ENCODE peak calls at places on chromosomes 7 and 10, in six cellular contexts. Y is heart right ventricle, L is upper lobe of left lung, E is HAP-1, A is stomach, U is prostate gland. N is an unnamed sample. For H3K27me3, the result is how much of the 10 kb centered on the place peaks cover.

GRCh38 chr7:104231054-104232046 is 23.5 kb upstream of the ORC5 start:
- DNase-seq in Y (peak), L (no peak), E (peak), A (peak), U (peak), N (peak)

GRCh38 chr10:44051584-44052385 is 333.1 kb downstream of the CXCL12 start:
- DNase-seq in Y (no peak), L (no peak), E (no peak), A (no peak), U (no peak), N (peak)

GRCh38 chr10:120465138-120465537 is 8.1 kb downstream of the PLPP4 start:
- DNase-seq in Y (no peak), L (no peak), E (no peak), A (no peak), U (no peak), N (no peak)

GRCh38 chr10:35331894-35332640 is 4.2 kb upstream of the CCNY start:
- DNase-seq in Y (no peak), L (peak), E (no peak), A (no peak), U (no peak), N (peak)

GRCh38 chr7:75667938-75668337 is 70.8 kb downstream of the HIP1 start:
- DNase-seq in Y (no peak), L (no peak), E (no peak), A (no peak), U (no peak), N (no peak)

GRCh38 chr10:102778781-102779180 is 35.0 kb downstream of the WBP1L start:
- DNase-seq in Y (no peak), L (no peak), E (no peak), A (no peak), U (no peak), N (peak)

GRCh38 chr7:148153611-148154010 is 437.0 kb upstream of the C7orf33 start:
- DNase-seq in Y (peak), L (peak), E (no peak), A (peak), U (peak), N (no peak)

GRCh38 chr7:405489-406211 is 114.0 kb downstream of the PDGFA start:
- DNase-seq in Y (no peak), L (peak), E (no peak), A (peak), U (no peak), N (no peak)

GRCh38 chr10:124653811-124654651 is 90.1 kb downstream of the FAM53B start:
- DNase-seq in Y (peak), L (no peak), E (no peak), A (peak), U (peak), N (peak)

GRCh38 chr7:92303761-92304160 is 58.0 kb downstream of the ANKIB1 start:
- DNase-seq in Y (no peak), L (no peak), E (no peak), A (no peak), U (no peak), N (no peak)

GRCh38 chr10:119750391-119751230 is 24.8 kb downstream of the INPP5F start:
- DNase-seq in Y (peak), L (peak), E (peak), A (peak), U (peak), N (peak)

GRCh38 chr7:78568690-78569089 is 770.1 kb downstream of the PHTF2 start:
- DNase-seq in Y (no peak), L (no peak), E (no peak), A (no peak), U (no peak), N (no peak)

GRCh38 chr7:2371329-2371728 is 16.7 kb downstream of the EIF3B start:
- DNase-seq in Y (no peak), L (no peak), E (no peak), A (no peak), U (no peak), N (no peak)

GRCh38 chr10:98910048-98910447 is 325.6 kb downstream of the HPSE2 start:
- DNase-seq in Y (no peak), L (no peak), E (no peak), A (no peak), U (no peak), N (no peak)

GRCh38 chr7:98617051-98617959 is at the start of gene NPTX2:
- DNase-seq in Y (peak), L (no peak), E (no peak), A (no peak), U (peak), N (no peak)

GRCh38 chr10:18345308-18345707 is 205.1 kb downstream of the CACNB2 start:
- DNase-seq in Y (no peak), L (no peak), E (no peak), A (no peak), U (no peak), N (no peak)

GRCh38 chr7:154482863-154483262 is 430.7 kb downstream of the DPP6 start:
- DNase-seq in Y (no peak), L (no peak), E (no peak), A (no peak), U (no peak), N (no peak)

GRCh38 chr7:80393786-80394185 is 118.1 kb downstream of the GNAT3 start:
- DNase-seq in Y (no peak), L (no peak), E (no peak), A (no peak), U (no peak), N (no peak)

GRCh38 chr7:140596751-140597424 is 43.7 kb downstream of the DENND2A start:
- DNase-seq in Y (no peak), L (no peak), E (peak), A (no peak), U (no peak), N (no peak)

GRCh38 chr7:76333388-76334101 is 25.2 kb downstream of the YWHAG start:
- DNase-seq in Y (peak), L (peak), E (no peak), A (peak), U (no peak), N (no peak)

GRCh38 chr7:5417106-5418071 is 6.2 kb downstream of the TNRC18 start:
- DNase-seq in Y (no peak), L (no peak), E (no peak), A (peak), U (no peak), N (no peak)

GRCh38 chr10:37654466-37654865 is 202.9 kb downstream of the ZNF248 start:
- DNase-seq in Y (no peak), L (no peak), E (no peak), A (no peak), U (no peak), N (no peak)

GRCh38 chr7:106284516-106285050 is at the start of gene NAMPT:
- DNase-seq in Y (peak), L (peak), E (peak), A (peak), U (peak), N (no peak)

GRCh38 chr7:157660971-157661610 is 324.3 kb downstream of the DNAJB6 start:
- DNase-seq in Y (no peak), L (no peak), E (no peak), A (no peak), U (no peak), N (no peak)

GRCh38 chr7:113968713-113969112 is 49.9 kb upstream of the PPP1R3A start:
- DNase-seq in Y (no peak), L (no peak), E (no peak), A (no peak), U (no peak), N (no peak)

GRCh38 chr10:16612148-16612742 is 90.6 kb upstream of the C1QL3 start:
- DNase-seq in Y (no peak), L (no peak), E (no peak), A (no peak), U (no peak), N (peak)

GRCh38 chr7:158442260-158442659 is 145.4 kb downstream of the PTPRN2 start:
- DNase-seq in Y (no peak), L (no peak), E (no peak), A (no peak), U (no peak), N (peak)

GRCh38 chr7:2080069-2080405 is 152.7 kb downstream of the MAD1L1 start:
- DNase-seq in Y (no peak), L (no peak), E (no peak), A (no peak), U (no peak), N (no peak)

GRCh38 chr10:78365711-78366110 is 332.0 kb downstream of the RPS24 start:
- DNase-seq in Y (no peak), L (no peak), E (no peak), A (no peak), U (no peak), N (no peak)

GRCh38 chr10:78360284-78360683 is 326.6 kb downstream of the RPS24 start:
- DNase-seq in Y (no peak), L (no peak), E (no peak), A (no peak), U (no peak), N (no peak)

GRCh38 chr10:78362406-78363022 is 328.9 kb downstream of the RPS24 start:
- DNase-seq in Y (no peak), L (peak), E (no peak), A (no peak), U (no peak), N (no peak)

GRCh38 chr10:78361031-78361430 is 327.4 kb downstream of the RPS24 start:
- DNase-seq in Y (no peak), L (no peak), E (no peak), A (no peak), U (no peak), N (no peak)

GRCh38 chr10:78363190-78363589 is 329.5 kb downstream of the RPS24 start:
- DNase-seq in Y (no peak), L (no peak), E (no peak), A (no peak), U (no peak), N (no peak)
- H3K27me3 ChIP-seq in Y (under half), L (under half), E (under half), A (under half), U (under half), N (under half)

GRCh38 chr10:59748834-59749233 is 4.4 kb downstream of the MRLN start:
- DNase-seq in Y (no peak), L (no peak), E (no peak), A (no peak), U (no peak), N (peak)

GRCh38 chr10:59741048-59741447 is 12.2 kb downstream of the MRLN start:
- DNase-seq in Y (no peak), L (no peak), E (no peak), A (no peak), U (no peak), N (peak)

GRCh38 chr10:59750155-59750945 is 2.9 kb downstream of the MRLN start:
- DNase-seq in Y (no peak), L (no peak), E (no peak), A (no peak), U (no peak), N (no peak)

GRCh38 chr10:59741583-59741982 is 11.7 kb downstream of the MRLN start:
- DNase-seq in Y (no peak), L (no peak), E (no peak), A (no peak), U (no peak), N (no peak)

DNA sequence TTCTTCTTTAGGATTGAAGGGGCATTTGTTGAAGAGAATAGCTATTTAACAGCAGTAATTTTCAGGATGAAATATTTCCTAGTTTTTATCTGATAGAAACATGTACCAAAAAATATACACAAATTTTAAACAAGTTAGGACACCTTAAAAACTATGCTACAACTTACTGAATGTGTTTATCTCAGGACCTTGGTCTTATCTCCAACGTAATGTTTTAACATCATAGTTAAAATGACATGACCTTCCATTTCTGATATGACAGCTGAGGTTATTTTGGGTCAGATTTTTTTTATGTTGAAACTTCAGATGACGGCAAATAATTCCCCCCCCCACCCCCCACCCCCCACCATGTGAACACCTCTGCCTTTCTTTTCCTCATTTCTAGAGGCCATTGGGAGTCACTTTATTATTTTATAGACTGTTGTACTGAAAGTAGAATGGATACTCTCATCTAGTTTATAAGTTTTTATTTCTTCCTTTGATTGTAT is 8.0 kb downstream of the MRLN start:
- DNase-seq in Y (no peak), L (no peak), E (no peak), A (no peak), U (no peak), N (no peak)
- H3K4me3 ChIP-seq in Y (no peak), L (no peak), E (no peak), A (no peak), U (no peak), N (no peak)

DNA sequence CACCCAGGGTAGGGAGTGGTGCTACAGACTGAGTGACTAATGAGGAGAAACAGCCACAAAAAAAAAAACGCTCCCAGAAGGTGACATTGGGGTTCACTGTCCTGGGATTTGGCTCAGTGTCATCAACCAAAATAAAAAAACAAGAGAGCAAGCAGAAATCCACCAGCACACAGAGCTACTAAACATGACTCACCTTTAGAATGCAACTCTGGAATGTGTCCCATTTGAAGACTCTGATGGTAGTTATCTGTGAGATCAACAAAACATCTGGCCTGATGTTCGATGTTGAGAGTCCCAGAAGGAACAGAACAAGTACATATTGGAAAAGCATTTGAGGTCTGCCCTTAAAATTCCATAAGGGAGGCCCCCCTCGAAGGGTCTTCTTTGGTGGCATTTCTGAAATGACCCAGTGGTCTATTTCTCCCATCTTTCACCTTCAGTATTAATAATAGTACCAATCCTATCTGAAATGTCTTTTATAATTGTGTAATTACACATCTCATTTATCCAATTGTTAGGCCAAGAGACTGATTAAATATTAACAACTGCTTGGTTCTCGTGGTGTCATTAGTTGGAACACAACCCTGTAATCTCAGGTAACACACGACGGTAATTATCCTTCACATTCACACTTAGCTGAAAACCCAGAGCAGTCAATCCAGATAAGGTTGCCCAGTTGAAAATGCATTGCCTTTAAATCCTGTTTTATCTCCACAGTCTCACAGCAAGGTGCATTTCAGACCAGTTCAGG is 200.5 kb upstream of the LYZL2 start:
- DNase-seq in Y (no peak), L (no peak), E (no peak), A (no peak), U (no peak), N (no peak)
- H3K27me3 ChIP-seq in Y (under half), L (under half), E (under half), A (under half), U (under half), N (under half)

DNA sequence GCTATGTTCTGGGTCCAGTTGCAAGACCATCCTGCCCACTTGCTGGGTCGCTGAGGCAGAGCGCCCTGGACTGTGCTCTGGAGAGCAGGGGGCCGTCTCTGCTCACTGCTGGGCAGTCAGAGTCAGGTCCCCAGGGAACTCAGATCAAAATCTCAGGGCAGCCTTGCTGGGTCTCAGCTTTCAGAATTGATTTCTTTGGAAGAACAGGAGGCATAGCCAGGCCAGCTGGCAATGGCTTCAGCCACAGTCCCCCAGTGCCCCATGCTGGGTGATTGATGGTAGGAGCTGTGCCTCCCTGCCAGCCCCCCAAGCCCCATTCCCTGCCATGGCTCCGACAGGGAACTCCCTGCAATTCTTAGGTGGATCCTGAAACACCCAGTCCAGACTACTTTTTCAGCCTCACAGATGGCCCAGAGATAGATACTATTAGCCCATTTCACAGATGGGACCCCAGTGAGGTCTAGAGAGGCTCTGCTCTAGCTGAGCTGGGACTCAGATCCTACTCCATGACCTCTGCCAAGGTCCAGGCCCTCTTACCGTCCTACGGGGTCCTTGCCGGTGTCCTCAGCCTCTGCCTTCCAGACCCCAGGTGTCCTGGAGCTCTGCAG is 470 bp downstream of the MMRN2 start:
- DNase-seq in Y (no peak), L (no peak), E (no peak), A (no peak), U (no peak), N (no peak)
- H3K4me3 ChIP-seq in Y (peak), L (peak), E (no peak), A (peak), U (peak), N (no peak)

DNA sequence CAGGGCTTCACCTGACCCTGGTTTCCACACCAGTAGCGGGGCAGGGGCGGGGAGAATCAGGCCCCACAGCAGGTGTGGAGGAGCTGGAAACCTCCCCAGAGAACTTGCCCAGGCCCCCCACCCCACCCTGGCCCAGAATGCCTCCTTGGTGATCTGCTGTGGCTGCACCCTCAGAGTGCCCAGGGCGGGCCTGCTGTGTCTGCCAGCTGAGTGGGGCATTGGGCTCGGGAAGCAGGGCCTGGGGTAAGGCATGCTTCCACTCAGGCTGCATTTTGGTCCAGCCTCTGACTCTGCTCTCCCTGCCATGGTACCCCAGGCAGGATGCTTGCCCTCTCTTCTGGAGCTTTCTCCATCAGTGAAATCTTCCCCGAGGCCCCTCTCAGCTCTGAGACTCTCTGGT is 1.1 kb upstream of the CRHR2 start:
- DNase-seq in Y (no peak), L (no peak), E (no peak), A (no peak), U (no peak), N (no peak)
- H3K27me3 ChIP-seq in Y (half or more), L (under half), E (under half), A (under half), U (under half), N (under half)

GRCh38 chr10:8049874-8050560 is 4.5 kb upstream of the GATA3 start:
- DNase-seq in Y (no peak), L (no peak), E (no peak), A (no peak), U (no peak), N (no peak)

GRCh38 chr10:8047452-8048280 is 6.8 kb upstream of the GATA3 start:
- DNase-seq in Y (no peak), L (no peak), E (peak), A (no peak), U (no peak), N (no peak)

GRCh38 chr10:8050561-8051108 is 3.9 kb upstream of the GATA3 start:
- DNase-seq in Y (no peak), L (no peak), E (peak), A (peak), U (no peak), N (no peak)

GRCh38 chr10:8048281-8049008 is 6.0 kb upstream of the GATA3 start:
- DNase-seq in Y (no peak), L (no peak), E (no peak), A (no peak), U (no peak), N (no peak)

GRCh38 chr10:8049151-8049873 is 5.2 kb upstream of the GATA3 start:
- DNase-seq in Y (no peak), L (no peak), E (peak), A (no peak), U (no peak), N (no peak)
- H3K4me3 ChIP-seq in Y (peak), L (peak), E (peak), A (peak), U (peak), N (no peak)

GRCh38 chr10:61903184-61903990 is 1.9 kb downstream of the ARID5B start:
- DNase-seq in Y (peak), L (peak), E (peak), A (peak), U (peak), N (peak)

GRCh38 chr10:61899997-61900828 is 1.3 kb upstream of the ARID5B start:
- DNase-seq in Y (peak), L (peak), E (peak), A (peak), U (peak), N (peak)

GRCh38 chr10:61900829-61901783 is at the start of gene ARID5B:
- DNase-seq in Y (peak), L (peak), E (peak), A (peak), U (peak), N (peak)

GRCh38 chr10:61902448-61903183 is 1.1 kb downstream of the ARID5B start:
- DNase-seq in Y (peak), L (peak), E (peak), A (peak), U (peak), N (peak)

GRCh38 chr10:61901829-61902447 is 439 bp downstream of the ARID5B start:
- DNase-seq in Y (no peak), L (no peak), E (peak), A (no peak), U (no peak), N (no peak)
- H3K27me3 ChIP-seq in Y (under half), L (under half), E (under half), A (under half), U (under half), N (under half)

GRCh38 chr7:12570529-12571461 is at the start of gene SCIN:
- DNase-seq in Y (no peak), L (peak), E (peak), A (peak), U (peak), N (no peak)

GRCh38 chr7:12572941-12573340 is 2.4 kb downstream of the SCIN start:
- DNase-seq in Y (no peak), L (no peak), E (no peak), A (no peak), U (no peak), N (no peak)

GRCh38 chr7:12571691-12572090 is 1.2 kb downstream of the SCIN start:
- DNase-seq in Y (no peak), L (no peak), E (no peak), A (no peak), U (no peak), N (no peak)

GRCh38 chr7:12569673-12570072 is 847 bp upstream of the SCIN start:
- DNase-seq in Y (no peak), L (no peak), E (no peak), A (no peak), U (no peak), N (no peak)

GRCh38 chr7:12570148-12570528 is 382 bp upstream of the SCIN start:
- DNase-seq in Y (no peak), L (peak), E (peak), A (peak), U (peak), N (peak)
- H3K4me3 ChIP-seq in Y (peak), L (peak), E (peak), A (peak), U (peak), N (peak)

GRCh38 chr7:27184342-27185012 is 555 bp downstream of the HOXA11 start:
- DNase-seq in Y (no peak), L (no peak), E (peak), A (peak), U (peak), N (no peak)
- H3K27me3 ChIP-seq in Y (half or more), L (under half), E (under half), A (half or more), U (under half), N (half or more)

N was measured in bronchial epithelial cell.